ENCODE peak calls at places on chromosomes 3 and 15, in six cellular contexts. One of them, this sample, is unnamed. For H3K9me3, the result is how much of the 10 kb centered on the place peaks cover.

GRCh38 chr15:39179980-39180379 is 400.9 kb upstream of the THBS1 start:
- DNase-seq in right lobe of liver: no peak
- DNase-seq in esophagus muscularis mucosa: no peak
- DNase-seq in right atrium auricular region: no peak
- DNase-seq in OCI-LY7: no peak
- DNase-seq in heart left ventricle: no peak
- DNase-seq in this sample: no peak

GRCh38 chr3:175287361-175287963 is 428.3 kb downstream of the NAALADL2 start:
- DNase-seq in OCI-LY7: no peak
- DNase-seq in heart left ventricle: no peak
- DNase-seq in esophagus muscularis mucosa: no peak
- DNase-seq in right atrium auricular region: no peak
- DNase-seq in right lobe of liver: no peak
- DNase-seq in this sample: no peak

GRCh38 chr15:92846716-92847115 is 53.4 kb upstream of the CHD2 start:
- DNase-seq in OCI-LY7: no peak
- DNase-seq in esophagus muscularis mucosa: no peak
- DNase-seq in heart left ventricle: no peak
- DNase-seq in right lobe of liver: no peak
- DNase-seq in right atrium auricular region: no peak
- DNase-seq in this sample: no peak

GRCh38 chr3:31096661-31097060 is 202.2 kb upstream of the GADL1 start:
- DNase-seq in right lobe of liver: no peak
- DNase-seq in esophagus muscularis mucosa: no peak
- DNase-seq in OCI-LY7: no peak
- DNase-seq in right atrium auricular region: no peak
- DNase-seq in heart left ventricle: no peak
- DNase-seq in this sample: no peak

GRCh38 chr15:38598749-38599148 is 34.1 kb upstream of the RASGRP1 start:
- DNase-seq in right lobe of liver: no peak
- DNase-seq in right atrium auricular region: no peak
- DNase-seq in OCI-LY7: peak
- DNase-seq in esophagus muscularis mucosa: no peak
- DNase-seq in heart left ventricle: no peak
- DNase-seq in this sample: no peak

GRCh38 chr15:84967380-84967779 is 14.3 kb upstream of the PDE8A start:
- DNase-seq in esophagus muscularis mucosa: no peak
- DNase-seq in heart left ventricle: no peak
- DNase-seq in OCI-LY7: no peak
- DNase-seq in right atrium auricular region: no peak
- DNase-seq in right lobe of liver: no peak
- DNase-seq in this sample: no peak

GRCh38 chr15:72229076-72229946 is 1.7 kb downstream of the PKM start:
- DNase-seq in right atrium auricular region: no peak
- DNase-seq in right lobe of liver: no peak
- DNase-seq in OCI-LY7: peak
- DNase-seq in heart left ventricle: no peak
- DNase-seq in esophagus muscularis mucosa: no peak
- DNase-seq in this sample: peak

GRCh38 chr15:90189781-90190467 is 11.2 kb upstream of the SEMA4B start:
- DNase-seq in right lobe of liver: no peak
- DNase-seq in right atrium auricular region: no peak
- DNase-seq in OCI-LY7: no peak
- DNase-seq in esophagus muscularis mucosa: no peak
- DNase-seq in heart left ventricle: no peak
- DNase-seq in this sample: no peak

GRCh38 chr3:59873576-59874230 is 823.9 kb upstream of the CFAP20DC start:
- DNase-seq in right atrium auricular region: no peak
- DNase-seq in heart left ventricle: no peak
- DNase-seq in esophagus muscularis mucosa: no peak
- DNase-seq in right lobe of liver: no peak
- DNase-seq in OCI-LY7: no peak
- DNase-seq in this sample: no peak

GRCh38 chr3:48656841-48657281 is 5.8 kb downstream of the CELSR3 start:
- DNase-seq in OCI-LY7: no peak
- DNase-seq in heart left ventricle: no peak
- DNase-seq in right atrium auricular region: no peak
- DNase-seq in esophagus muscularis mucosa: no peak
- DNase-seq in right lobe of liver: no peak
- DNase-seq in this sample: no peak

GRCh38 chr15:88814393-88814792 is 11.2 kb downstream of the ACAN start:
- DNase-seq in esophagus muscularis mucosa: no peak
- DNase-seq in heart left ventricle: no peak
- DNase-seq in OCI-LY7: no peak
- DNase-seq in right atrium auricular region: no peak
- DNase-seq in right lobe of liver: no peak
- DNase-seq in this sample: no peak

GRCh38 chr3:149941946-149942345 is 28.7 kb downstream of the PFN2 start:
- DNase-seq in esophagus muscularis mucosa: no peak
- DNase-seq in right lobe of liver: no peak
- DNase-seq in heart left ventricle: no peak
- DNase-seq in right atrium auricular region: no peak
- DNase-seq in OCI-LY7: no peak
- DNase-seq in this sample: no peak

GRCh38 chr15:77412972-77413371 is 6.9 kb downstream of the PEAK1 start:
- DNase-seq in esophagus muscularis mucosa: no peak
- DNase-seq in OCI-LY7: no peak
- DNase-seq in heart left ventricle: no peak
- DNase-seq in right atrium auricular region: no peak
- DNase-seq in right lobe of liver: no peak
- DNase-seq in this sample: no peak

GRCh38 chr3:119660474-119661150 is at the start of gene POPDC2:
- DNase-seq in right atrium auricular region: no peak
- DNase-seq in right lobe of liver: no peak
- DNase-seq in esophagus muscularis mucosa: no peak
- DNase-seq in heart left ventricle: peak
- DNase-seq in OCI-LY7: no peak
- DNase-seq in this sample: peak

GRCh38 chr3:171364500-171364899 is 95.7 kb downstream of the TNIK start:
- DNase-seq in right lobe of liver: no peak
- DNase-seq in esophagus muscularis mucosa: no peak
- DNase-seq in OCI-LY7: no peak
- DNase-seq in heart left ventricle: no peak
- DNase-seq in right atrium auricular region: no peak
- DNase-seq in this sample: no peak

GRCh38 chr3:127479449-127479848 is 111.1 kb downstream of the TPRA1 start:
- DNase-seq in esophagus muscularis mucosa: no peak
- DNase-seq in right lobe of liver: no peak
- DNase-seq in OCI-LY7: no peak
- DNase-seq in heart left ventricle: no peak
- DNase-seq in right atrium auricular region: no peak
- DNase-seq in this sample: peak

GRCh38 chr3:146334151-146334550 is 83.2 kb upstream of the PLSCR4 start:
- DNase-seq in right lobe of liver: no peak
- DNase-seq in OCI-LY7: no peak
- DNase-seq in esophagus muscularis mucosa: no peak
- DNase-seq in heart left ventricle: no peak
- DNase-seq in right atrium auricular region: no peak
- DNase-seq in this sample: peak

GRCh38 chr15:34588046-34588674 is 4.7 kb upstream of the GOLGA8B start:
- DNase-seq in right lobe of liver: peak
- DNase-seq in right atrium auricular region: peak
- DNase-seq in OCI-LY7: peak
- DNase-seq in heart left ventricle: peak
- DNase-seq in esophagus muscularis mucosa: no peak
- DNase-seq in this sample: no peak

GRCh38 chr3:9196009-9196408 is 53.4 kb downstream of the SRGAP3 start:
- DNase-seq in right lobe of liver: no peak
- DNase-seq in esophagus muscularis mucosa: no peak
- DNase-seq in right atrium auricular region: no peak
- DNase-seq in OCI-LY7: no peak
- DNase-seq in heart left ventricle: no peak
- DNase-seq in this sample: no peak

GRCh38 chr3:111070772-111071256 is 802 bp upstream of the NECTIN3 start:
- DNase-seq in esophagus muscularis mucosa: no peak
- DNase-seq in OCI-LY7: no peak
- DNase-seq in right atrium auricular region: peak
- DNase-seq in heart left ventricle: no peak
- DNase-seq in right lobe of liver: peak
- DNase-seq in this sample: no peak

GRCh38 chr3:10783360-10784346 is 32.4 kb upstream of the SLC6A11 start:
- DNase-seq in heart left ventricle: no peak
- DNase-seq in right lobe of liver: no peak
- DNase-seq in esophagus muscularis mucosa: no peak
- DNase-seq in right atrium auricular region: peak
- DNase-seq in OCI-LY7: peak
- DNase-seq in this sample: no peak

GRCh38 chr3:71428841-71429609 is 154.5 kb downstream of the FOXP1 start:
- DNase-seq in OCI-LY7: peak
- DNase-seq in heart left ventricle: peak
- DNase-seq in right lobe of liver: peak
- DNase-seq in esophagus muscularis mucosa: no peak
- DNase-seq in right atrium auricular region: no peak
- DNase-seq in this sample: peak

GRCh38 chr15:72616491-72617210 is 37.8 kb upstream of the GOLGA6B start:
- DNase-seq in OCI-LY7: no peak
- DNase-seq in right atrium auricular region: no peak
- DNase-seq in right lobe of liver: no peak
- DNase-seq in heart left ventricle: no peak
- DNase-seq in esophagus muscularis mucosa: no peak
- DNase-seq in this sample: no peak

GRCh38 chr3:42838571-42838970 is 29.3 kb downstream of the ACKR2 start:
- DNase-seq in esophagus muscularis mucosa: no peak
- DNase-seq in right atrium auricular region: no peak
- DNase-seq in right lobe of liver: no peak
- DNase-seq in OCI-LY7: no peak
- DNase-seq in heart left ventricle: no peak
- DNase-seq in this sample: no peak
- TF ChIP-seq CTCF in esophagus muscularis mucosa: no peak
- TF ChIP-seq CTCF in right atrium auricular region: no peak
- TF ChIP-seq CTCF in right lobe of liver: no peak
- TF ChIP-seq CTCF in OCI-LY7: no peak
- TF ChIP-seq CTCF in heart left ventricle: no peak
- TF ChIP-seq CTCF in this sample: no peak

GRCh38 chr3:128488995-128489859 is 3.8 kb downstream of the GATA2 start:
- DNase-seq in OCI-LY7: no peak
- DNase-seq in esophagus muscularis mucosa: no peak
- DNase-seq in right lobe of liver: peak
- DNase-seq in right atrium auricular region: peak
- DNase-seq in heart left ventricle: peak
- DNase-seq in this sample: peak

GRCh38 chr3:128487538-128487812 is 5.5 kb downstream of the GATA2 start:
- DNase-seq in heart left ventricle: no peak
- DNase-seq in OCI-LY7: no peak
- DNase-seq in esophagus muscularis mucosa: no peak
- DNase-seq in right atrium auricular region: no peak
- DNase-seq in right lobe of liver: no peak
- DNase-seq in this sample: no peak

GRCh38 chr3:128487813-128488635 is 5.0 kb downstream of the GATA2 start:
- DNase-seq in heart left ventricle: peak
- DNase-seq in OCI-LY7: no peak
- DNase-seq in esophagus muscularis mucosa: no peak
- DNase-seq in right lobe of liver: peak
- DNase-seq in right atrium auricular region: peak
- DNase-seq in this sample: peak

GRCh38 chr3:128489860-128490649 is 2.9 kb downstream of the GATA2 start:
- DNase-seq in OCI-LY7: no peak
- DNase-seq in right atrium auricular region: no peak
- DNase-seq in right lobe of liver: peak
- DNase-seq in esophagus muscularis mucosa: no peak
- DNase-seq in heart left ventricle: peak
- DNase-seq in this sample: no peak

DNA sequence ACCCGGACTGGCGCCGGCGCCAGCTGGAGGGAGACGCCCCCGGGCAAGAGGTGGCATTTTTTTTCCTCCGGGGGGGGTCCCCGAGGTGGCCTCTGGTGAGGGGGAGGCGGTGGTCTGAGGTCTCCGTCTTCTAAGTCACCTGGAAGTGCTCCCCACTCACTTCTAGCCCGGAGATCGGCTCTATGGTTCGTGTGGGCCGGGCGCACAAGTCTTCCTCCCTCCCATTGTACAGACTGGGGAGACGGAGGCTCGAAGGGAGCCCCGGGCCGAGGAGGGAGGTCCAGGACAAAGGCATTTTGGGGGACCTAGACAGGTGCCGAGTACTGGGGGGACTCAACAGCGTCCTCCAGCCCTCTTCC is 4.4 kb downstream of the GATA2 start:
- DNase-seq in esophagus muscularis mucosa: no peak
- DNase-seq in OCI-LY7: no peak
- DNase-seq in heart left ventricle: peak
- DNase-seq in right lobe of liver: no peak
- DNase-seq in right atrium auricular region: no peak
- DNase-seq in this sample: no peak
- H3K4me3 ChIP-seq in esophagus muscularis mucosa: peak
- H3K4me3 ChIP-seq in OCI-LY7: no peak
- H3K4me3 ChIP-seq in heart left ventricle: peak
- H3K4me3 ChIP-seq in right lobe of liver: peak
- H3K4me3 ChIP-seq in right atrium auricular region: peak
- H3K4me3 ChIP-seq in this sample: peak

DNA sequence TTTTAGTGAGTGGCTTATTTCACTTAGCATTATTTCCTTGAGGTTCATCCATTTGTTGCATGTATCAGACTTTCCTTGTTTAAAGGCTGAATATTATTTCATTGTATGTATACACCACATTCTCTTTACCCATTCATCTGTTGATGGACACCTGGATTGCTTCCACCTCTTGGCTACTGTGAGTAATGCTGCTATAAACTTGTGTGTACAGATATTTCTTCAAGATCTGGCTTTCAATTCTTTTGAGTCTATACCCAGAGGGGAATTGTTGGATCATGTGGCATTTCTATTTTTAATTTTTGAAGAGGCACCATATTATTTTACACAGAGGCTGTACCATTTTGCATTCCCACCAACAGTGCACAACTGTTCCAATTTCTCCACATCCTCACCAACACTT is 313.5 kb downstream of the RPLP1 start:
- DNase-seq in OCI-LY7: no peak
- DNase-seq in heart left ventricle: no peak
- DNase-seq in esophagus muscularis mucosa: no peak
- DNase-seq in right lobe of liver: no peak
- DNase-seq in right atrium auricular region: no peak
- DNase-seq in this sample: no peak
- H3K9me3 ChIP-seq in OCI-LY7: under half
- H3K9me3 ChIP-seq in heart left ventricle: under half
- H3K9me3 ChIP-seq in esophagus muscularis mucosa: under half
- H3K9me3 ChIP-seq in right lobe of liver: under half
- H3K9me3 ChIP-seq in right atrium auricular region: under half
- H3K9me3 ChIP-seq in this sample: under half

GRCh38 chr15:44222478-44222877 is 27.4 kb upstream of the FRMD5 start:
- DNase-seq in heart left ventricle: no peak
- DNase-seq in esophagus muscularis mucosa: no peak
- DNase-seq in right lobe of liver: no peak
- DNase-seq in OCI-LY7: no peak
- DNase-seq in right atrium auricular region: no peak
- DNase-seq in this sample: no peak

GRCh38 chr15:44231842-44232241 is 36.8 kb upstream of the FRMD5 start:
- DNase-seq in right lobe of liver: no peak
- DNase-seq in right atrium auricular region: no peak
- DNase-seq in OCI-LY7: no peak
- DNase-seq in esophagus muscularis mucosa: no peak
- DNase-seq in heart left ventricle: no peak
- DNase-seq in this sample: no peak

DNA sequence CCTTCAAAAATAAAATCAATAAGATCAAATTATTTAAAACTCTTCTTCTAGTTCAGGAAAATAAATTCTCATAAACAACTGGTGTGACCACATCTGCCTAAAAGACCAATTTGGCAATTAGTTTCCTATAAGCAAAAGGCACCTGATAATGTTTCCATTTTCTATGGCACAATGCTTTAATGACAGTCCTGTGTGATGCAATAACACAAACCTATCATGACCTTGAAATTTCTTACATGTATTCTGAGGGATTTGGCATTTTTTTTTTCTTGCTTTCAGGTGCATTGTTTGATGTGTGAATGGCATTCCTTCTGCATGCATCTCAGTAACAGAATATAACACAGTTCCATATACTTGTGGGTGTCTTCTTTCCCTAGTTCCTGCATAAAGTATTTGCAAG is 32.5 kb upstream of the FRMD5 start:
- DNase-seq in heart left ventricle: no peak
- DNase-seq in right lobe of liver: no peak
- DNase-seq in OCI-LY7: no peak
- DNase-seq in right atrium auricular region: no peak
- DNase-seq in esophagus muscularis mucosa: no peak
- DNase-seq in this sample: no peak
- TF ChIP-seq CTCF in heart left ventricle: no peak
- TF ChIP-seq CTCF in right lobe of liver: no peak
- TF ChIP-seq CTCF in OCI-LY7: no peak
- TF ChIP-seq CTCF in right atrium auricular region: no peak
- TF ChIP-seq CTCF in esophagus muscularis mucosa: no peak
- TF ChIP-seq CTCF in this sample: no peak

This sample was measured in left ventricle myocardium inferior.